ENCODE peak calls at places on chromosomes 5 and 9, in ten cellular contexts. P is nephron progenitor cell; L is stimulated activated CD4-positive, alpha-beta T cell treated with anti-CD3 and anti-CD28 coated beads, Interleukin-1b, Interleukin-23, amount 100 ng/mL, for 24 hours; Y is smooth muscle cell of the brain vasculature; W is OCI-LY7; D is AG08396; F is NCI-H774; Z is naive thymus-derived CD8-positive, alpha-beta T cell; T is AG04449; V is HCEC 1CT. X is an unnamed sample.

GRCh38 chr5:124795829-124796228 is 49.4 kb upstream of the ZNF608 start:
- DNase-seq in Z (no peak), W (peak), V (no peak), T (no peak), D (no peak), L (no peak), F (no peak), Y (no peak), P (no peak), X (no peak)

GRCh38 chr9:4084440-4084818 is 215.4 kb downstream of the GLIS3 start:
- DNase-seq in W (no peak), P (no peak), Y (no peak), F (no peak), D (peak), L (no peak), Z (no peak), V (no peak), T (no peak), X (no peak)

GRCh38 chr9:89755835-89756234 is 151.0 kb downstream of the GADD45G start:
- DNase-seq in T (no peak), V (no peak), Z (no peak), F (no peak), Y (no peak), W (no peak), D (no peak), L (no peak), P (no peak), X (no peak)

GRCh38 chr9:105877719-105878118 is 183.4 kb downstream of the TMEM38B start:
- DNase-seq in Z (no peak), W (no peak), T (no peak), D (no peak), P (no peak), V (no peak), L (no peak), F (peak), Y (no peak), X (no peak)

GRCh38 chr9:136856541-136857141 is 4.5 kb downstream of the MAMDC4 start:
- DNase-seq in P (no peak), T (no peak), D (no peak), W (no peak), F (no peak), Z (no peak), L (no peak), Y (no peak), V (no peak), X (no peak)

GRCh38 chr5:10283927-10284635 is 23.6 kb downstream of the CMBL start:
- DNase-seq in F (peak), L (peak), T (no peak), W (peak), Z (peak), Y (peak), P (peak), D (peak), V (peak), X (peak)

GRCh38 chr5:45093377-45093776 is 284.6 kb downstream of the MRPS30 start:
- DNase-seq in F (no peak), T (no peak), P (no peak), Y (no peak), V (no peak), W (no peak), D (no peak), L (no peak), Z (no peak), X (no peak)

GRCh38 chr9:7234144-7234543 is 476.4 kb downstream of the KDM4C start:
- DNase-seq in Y (no peak), D (peak), W (peak), Z (no peak), L (no peak), P (peak), T (no peak), F (no peak), V (peak), X (no peak)

GRCh38 chr5:83306572-83307241 is 164.8 kb upstream of the VCAN start:
- DNase-seq in L (no peak), F (no peak), D (peak), W (no peak), T (peak), Z (no peak), Y (peak), P (no peak), V (peak), X (no peak)

GRCh38 chr5:159712672-159713071 is 203.6 kb upstream of the ADRA1B start:
- DNase-seq in L (no peak), Y (peak), T (no peak), F (no peak), V (peak), P (no peak), D (no peak), W (no peak), Z (no peak), X (no peak)

GRCh38 chr9:13569706-13570423 is 290.4 kb upstream of the MPDZ start:
- DNase-seq in Z (no peak), T (no peak), W (no peak), P (no peak), D (no peak), L (no peak), F (no peak), V (no peak), Y (peak), X (no peak)

GRCh38 chr5:4570047-4571015 is 569.8 kb upstream of the ADAMTS16 start:
- DNase-seq in V (no peak), P (no peak), T (no peak), Z (no peak), L (no peak), F (no peak), D (no peak), W (no peak), Y (no peak), X (no peak)